ENCODE peak calls at places on chromosomes 5 and 9, in nine cellular contexts. One of them, this sample, is unnamed.

GRCh38 chr5:20368581-20368980 is 380.6 kb upstream of the CDH18 start:
- DNase-seq in dorsolateral prefrontal cortex: no peak
- DNase-seq in CD4-positive, alpha-beta T cell: no peak
- DNase-seq in GM03348: no peak
- DNase-seq in KG1: no peak
- DNase-seq in NT2/D1: no peak
- DNase-seq in IMR-90: no peak
- DNase-seq in RWPE1: no peak
- DNase-seq in hypothalamus: no peak
- DNase-seq in this sample: no peak

GRCh38 chr5:180825768-180826525 is 23.3 kb upstream of the MGAT1 start:
- DNase-seq in dorsolateral prefrontal cortex: no peak
- DNase-seq in GM03348: peak; percentile 15
- DNase-seq in hypothalamus: no peak
- DNase-seq in RWPE1: peak; percentile 86
- DNase-seq in KG1: no peak
- DNase-seq in CD4-positive, alpha-beta T cell: no peak
- DNase-seq in NT2/D1: no peak
- DNase-seq in IMR-90: peak; percentile 85
- DNase-seq in this sample: peak; percentile 96

GRCh38 chr9:107435415-107435814 is 54.2 kb downstream of the KLF4 start:
- DNase-seq in RWPE1: no peak
- DNase-seq in hypothalamus: no peak
- DNase-seq in GM03348: no peak
- DNase-seq in NT2/D1: no peak
- DNase-seq in CD4-positive, alpha-beta T cell: no peak
- DNase-seq in KG1: no peak
- DNase-seq in dorsolateral prefrontal cortex: no peak
- DNase-seq in IMR-90: no peak
- DNase-seq in this sample: no peak

GRCh38 chr9:122033775-122034373 is 59.2 kb downstream of the TTLL11 start:
- DNase-seq in IMR-90: no peak
- DNase-seq in hypothalamus: no peak
- DNase-seq in RWPE1: no peak
- DNase-seq in dorsolateral prefrontal cortex: no peak
- DNase-seq in NT2/D1: no peak
- DNase-seq in GM03348: no peak
- DNase-seq in KG1: no peak
- DNase-seq in CD4-positive, alpha-beta T cell: no peak
- DNase-seq in this sample: no peak

GRCh38 chr5:141767671-141768070 is 85.6 kb upstream of the ARAP3 start:
- DNase-seq in IMR-90: no peak
- DNase-seq in KG1: no peak
- DNase-seq in CD4-positive, alpha-beta T cell: no peak
- DNase-seq in NT2/D1: no peak
- DNase-seq in RWPE1: no peak
- DNase-seq in hypothalamus: no peak
- DNase-seq in dorsolateral prefrontal cortex: no peak
- DNase-seq in GM03348: no peak
- DNase-seq in this sample: no peak

GRCh38 chr5:172506921-172507320 is 52.6 kb upstream of the SH3PXD2B start:
- DNase-seq in RWPE1: no peak
- DNase-seq in IMR-90: no peak
- DNase-seq in hypothalamus: no peak
- DNase-seq in CD4-positive, alpha-beta T cell: no peak
- DNase-seq in NT2/D1: no peak
- DNase-seq in KG1: no peak
- DNase-seq in GM03348: no peak
- DNase-seq in dorsolateral prefrontal cortex: no peak
- DNase-seq in this sample: no peak

GRCh38 chr9:123660691-123661090 is 269.2 kb downstream of the DENND1A start:
- DNase-seq in dorsolateral prefrontal cortex: no peak
- DNase-seq in CD4-positive, alpha-beta T cell: no peak
- DNase-seq in NT2/D1: no peak
- DNase-seq in KG1: no peak
- DNase-seq in GM03348: no peak
- DNase-seq in hypothalamus: no peak
- DNase-seq in IMR-90: no peak
- DNase-seq in RWPE1: no peak
- DNase-seq in this sample: no peak

GRCh38 chr5:134451618-134452505 is 40.2 kb upstream of the CDKN2AIPNL start:
- DNase-seq in NT2/D1: no peak
- DNase-seq in RWPE1: peak; percentile 91
- DNase-seq in KG1: no peak
- DNase-seq in CD4-positive, alpha-beta T cell: no peak
- DNase-seq in hypothalamus: no peak
- DNase-seq in IMR-90: peak; percentile 86
- DNase-seq in dorsolateral prefrontal cortex: peak; percentile 46
- DNase-seq in GM03348: peak; percentile 90
- DNase-seq in this sample: peak; percentile 70

GRCh38 chr5:16736158-16736994 is 119.6 kb upstream of the RETREG1 start:
- DNase-seq in IMR-90: peak; percentile 87
- DNase-seq in GM03348: peak; percentile 64
- DNase-seq in hypothalamus: no peak
- DNase-seq in CD4-positive, alpha-beta T cell: no peak
- DNase-seq in RWPE1: peak; percentile 62
- DNase-seq in KG1: no peak
- DNase-seq in dorsolateral prefrontal cortex: no peak
- DNase-seq in NT2/D1: no peak
- DNase-seq in this sample: peak; percentile 95

GRCh38 chr5:118447350-118447749 is 541.0 kb downstream of the DTWD2 start:
- DNase-seq in dorsolateral prefrontal cortex: no peak
- DNase-seq in NT2/D1: no peak
- DNase-seq in KG1: no peak
- DNase-seq in CD4-positive, alpha-beta T cell: no peak
- DNase-seq in GM03348: no peak
- DNase-seq in hypothalamus: no peak
- DNase-seq in IMR-90: no peak
- DNase-seq in RWPE1: peak; percentile 10
- DNase-seq in this sample: peak; percentile 24

GRCh38 chr5:105033642-105034217 is 1471.1 kb upstream of the NUDT12 start:
- DNase-seq in CD4-positive, alpha-beta T cell: no peak
- DNase-seq in hypothalamus: no peak
- DNase-seq in KG1: no peak
- DNase-seq in RWPE1: no peak
- DNase-seq in GM03348: no peak
- DNase-seq in NT2/D1: no peak
- DNase-seq in dorsolateral prefrontal cortex: no peak
- DNase-seq in IMR-90: no peak
- DNase-seq in this sample: no peak

GRCh38 chr9:84271004-84271886 is 69.3 kb downstream of the SLC28A3 start:
- DNase-seq in IMR-90: peak; percentile 69
- DNase-seq in hypothalamus: peak; percentile 44
- DNase-seq in GM03348: peak; percentile 56
- DNase-seq in RWPE1: no peak
- DNase-seq in dorsolateral prefrontal cortex: peak; percentile 80
- DNase-seq in KG1: no peak
- DNase-seq in NT2/D1: peak; percentile 30
- DNase-seq in CD4-positive, alpha-beta T cell: no peak
- DNase-seq in this sample: no peak

GRCh38 chr9:95003694-95004451 is 277.4 kb downstream of the AOPEP start:
- DNase-seq in dorsolateral prefrontal cortex: peak; percentile 49
- DNase-seq in GM03348: peak; percentile 86
- DNase-seq in IMR-90: peak; percentile 53
- DNase-seq in CD4-positive, alpha-beta T cell: no peak
- DNase-seq in hypothalamus: no peak
- DNase-seq in KG1: no peak
- DNase-seq in NT2/D1: no peak
- DNase-seq in RWPE1: peak; percentile 75
- DNase-seq in this sample: peak; percentile 53

GRCh38 chr5:179357036-179357435 is 11.8 kb upstream of the ADAMTS2 start:
- DNase-seq in IMR-90: no peak
- DNase-seq in GM03348: no peak
- DNase-seq in dorsolateral prefrontal cortex: no peak
- DNase-seq in RWPE1: no peak
- DNase-seq in KG1: no peak
- DNase-seq in CD4-positive, alpha-beta T cell: no peak
- DNase-seq in hypothalamus: no peak
- DNase-seq in NT2/D1: no peak
- DNase-seq in this sample: no peak

GRCh38 chr9:137823986-137824771 is 53.4 kb upstream of the CACNA1B start:
- DNase-seq in hypothalamus: no peak
- DNase-seq in CD4-positive, alpha-beta T cell: no peak
- DNase-seq in IMR-90: no peak
- DNase-seq in NT2/D1: no peak
- DNase-seq in KG1: no peak
- DNase-seq in RWPE1: no peak
- DNase-seq in dorsolateral prefrontal cortex: no peak
- DNase-seq in GM03348: no peak
- DNase-seq in this sample: no peak

GRCh38 chr5:54626407-54626806 is 108.8 kb downstream of the SNX18 start:
- DNase-seq in NT2/D1: no peak
- DNase-seq in GM03348: no peak
- DNase-seq in hypothalamus: no peak
- DNase-seq in RWPE1: no peak
- DNase-seq in dorsolateral prefrontal cortex: no peak
- DNase-seq in IMR-90: no peak
- DNase-seq in CD4-positive, alpha-beta T cell: no peak
- DNase-seq in KG1: no peak
- DNase-seq in this sample: no peak

This sample was measured in mammary epithelial cell.